ENCODE peak calls at places on chromosomes 11 and 22, in eight cellular contexts. V, G, F, W, S, Y, R and A are unnamed samples.

GRCh38 chr11:120061761-120062560 is 76.0 kb downstream of the TRIM29 start:
- DNase-seq in V (no peak), G (no peak), F (peak), W (no peak), S (peak), Y (peak), R (no peak), A (no peak)

GRCh38 chr22:25482868-25483639 is 81.4 kb upstream of the GRK3 start:
- DNase-seq in V (no peak), G (no peak), F (no peak), W (no peak), S (no peak), Y (no peak), R (no peak), A (no peak)

GRCh38 chr22:22710719-22711531 is 66.5 kb downstream of the GGTLC2 start:
- DNase-seq in V (peak), G (peak), F (peak), W (no peak), S (peak), Y (peak), R (no peak), A (no peak)

GRCh38 chr11:58575377-58576020 is at the start of gene LPXN:
- DNase-seq in V (no peak), G (peak), F (peak), W (no peak), S (no peak), Y (no peak), R (no peak), A (peak)

GRCh38 chr11:3160252-3161031 is 4.7 kb downstream of the OSBPL5 start:
- DNase-seq in V (no peak), G (no peak), F (peak), W (no peak), S (peak), Y (peak), R (peak), A (no peak)

GRCh38 chr11:95641506-95641905 is 148.1 kb downstream of the FAM76B start:
- DNase-seq in V (no peak), G (peak), F (no peak), W (peak), S (no peak), Y (no peak), R (no peak), A (no peak)

GRCh38 chr11:34640050-34640971 is 19.4 kb downstream of the EHF start:
- DNase-seq in V (peak), G (no peak), F (no peak), W (no peak), S (peak), Y (no peak), R (no peak), A (no peak)

GRCh38 chr11:59191899-59192298 is 20.0 kb downstream of the DTX4 start:
- DNase-seq in V (no peak), G (no peak), F (no peak), W (no peak), S (no peak), Y (no peak), R (no peak), A (no peak)

GRCh38 chr22:27996529-27996925 is 77.5 kb upstream of the PITPNB start:
- DNase-seq in V (no peak), G (no peak), F (no peak), W (no peak), S (no peak), Y (no peak), R (no peak), A (no peak)

GRCh38 chr22:29817724-29818123 is 20.4 kb downstream of the ASCC2 start:
- DNase-seq in V (no peak), G (no peak), F (no peak), W (no peak), S (no peak), Y (no peak), R (no peak), A (no peak)

GRCh38 chr22:37275134-37275533 is 7.2 kb upstream of the CYTH4 start:
- DNase-seq in V (no peak), G (no peak), F (no peak), W (no peak), S (no peak), Y (no peak), R (no peak), A (no peak)

GRCh38 chr11:94769897-94770296 is 1.7 kb downstream of the AMOTL1 start:
- DNase-seq in V (no peak), G (no peak), F (no peak), W (no peak), S (no peak), Y (no peak), R (no peak), A (no peak)

GRCh38 chr11:91653091-91653754 is 571.4 kb upstream of the FAT3 start:
- DNase-seq in V (no peak), G (no peak), F (no peak), W (no peak), S (no peak), Y (no peak), R (no peak), A (no peak)

GRCh38 chr11:85822814-85823213 is 11.9 kb upstream of the SYTL2 start:
- DNase-seq in V (no peak), G (no peak), F (peak), W (no peak), S (no peak), Y (no peak), R (no peak), A (no peak)

GRCh38 chr22:31046591-31047226 is 34.4 kb upstream of the SMTN start:
- DNase-seq in V (no peak), G (no peak), F (no peak), W (no peak), S (peak), Y (peak), R (no peak), A (no peak)

GRCh38 chr22:19011075-19011474 is 75.0 kb upstream of the PRODH start:
- DNase-seq in V (no peak), G (no peak), F (no peak), W (no peak), S (no peak), Y (no peak), R (no peak), A (no peak)

GRCh38 chr22:37546436-37547248 is 13.6 kb upstream of the CDC42EP1 start:
- DNase-seq in V (no peak), G (no peak), F (peak), W (no peak), S (peak), Y (peak), R (no peak), A (no peak)

GRCh38 chr11:115333951-115334350 is 170.3 kb downstream of the CADM1 start:
- DNase-seq in V (no peak), G (no peak), F (no peak), W (no peak), S (no peak), Y (no peak), R (no peak), A (no peak)

GRCh38 chr11:120578591-120579154 is 67.1 kb downstream of the GRIK4 start:
- DNase-seq in V (no peak), G (no peak), F (no peak), W (no peak), S (no peak), Y (no peak), R (no peak), A (no peak)

GRCh38 chr11:3222003-3222855 is 3.6 kb upstream of the MRGPRG start:
- DNase-seq in V (no peak), G (no peak), F (no peak), W (no peak), S (peak), Y (no peak), R (no peak), A (no peak)

GRCh38 chr11:32015435-32015834 is 75.4 kb upstream of the RCN1 start:
- DNase-seq in V (no peak), G (no peak), F (no peak), W (no peak), S (no peak), Y (no peak), R (no peak), A (no peak)

GRCh38 chr22:20606784-20607128 is 99.3 kb downstream of the MED15 start:
- DNase-seq in V (no peak), G (no peak), F (no peak), W (no peak), S (no peak), Y (no peak), R (no peak), A (no peak)

GRCh38 chr22:27391092-27391770 is 410.3 kb downstream of the MN1 start:
- DNase-seq in V (no peak), G (no peak), F (peak), W (no peak), S (no peak), Y (peak), R (no peak), A (no peak)

GRCh38 chr11:7272373-7272772 is 20.7 kb downstream of the SYT9 start:
- DNase-seq in V (no peak), G (no peak), F (no peak), W (no peak), S (no peak), Y (peak), R (no peak), A (no peak)

DNA sequence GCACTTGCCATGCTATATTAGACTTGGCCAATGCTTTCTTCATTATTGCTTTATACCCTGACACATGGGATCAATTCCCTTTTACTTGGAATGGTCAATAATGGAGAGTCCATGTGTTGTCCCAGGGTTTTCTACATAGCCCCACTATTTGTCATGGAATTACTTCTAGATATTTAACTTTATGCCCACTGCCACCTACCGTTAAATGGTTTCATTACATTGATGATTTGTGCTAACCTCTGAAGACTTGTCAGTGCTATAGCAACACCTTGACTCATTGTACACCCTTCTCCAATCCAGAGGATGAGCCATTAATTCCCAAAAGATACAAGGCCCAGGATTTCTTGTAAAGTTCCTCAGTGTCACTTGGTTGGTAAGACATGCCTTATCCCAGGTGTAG is 31.4 kb upstream of the SLC22A25 start:
- DNase-seq in V (peak), G (no peak), F (no peak), W (no peak), S (no peak), Y (peak), R (peak), A (no peak)
- TF ChIP-seq CTCF in V (peak), G (no peak), F (no peak), W (no peak), S (no peak), Y (peak), R (peak), A (no peak)

GRCh38 chr11:1754376-1755150 is 4.2 kb upstream of the IFITM10 start:
- DNase-seq in V (no peak), G (no peak), F (no peak), W (no peak), S (no peak), Y (no peak), R (no peak), A (no peak)

GRCh38 chr11:1755344-1756023 is 5.1 kb upstream of the IFITM10 start:
- DNase-seq in V (no peak), G (no peak), F (no peak), W (no peak), S (no peak), Y (no peak), R (no peak), A (no peak)

GRCh38 chr11:1751999-1752906 is 1.9 kb upstream of the IFITM10 start:
- DNase-seq in V (no peak), G (no peak), F (no peak), W (no peak), S (no peak), Y (no peak), R (no peak), A (no peak)

GRCh38 chr11:1752907-1753425 is 2.6 kb upstream of the IFITM10 start:
- DNase-seq in V (no peak), G (no peak), F (no peak), W (no peak), S (no peak), Y (no peak), R (no peak), A (no peak)

GRCh38 chr11:1753426-1754305 is 3.3 kb upstream of the IFITM10 start:
- DNase-seq in V (no peak), G (no peak), F (no peak), W (no peak), S (no peak), Y (no peak), R (no peak), A (no peak)
- H3K4me2 ChIP-seq in V (no peak), G (no peak), F (no peak), W (no peak), S (no peak), Y (no peak), R (no peak), A (no peak)

GRCh38 chr11:72015511-72016061 is 16.9 kb downstream of the IL18BP start:
- DNase-seq in V (peak), G (no peak), F (peak), W (no peak), S (peak), Y (peak), R (no peak), A (no peak)
- TF ChIP-seq CTCF in V (peak), G (peak), F (peak), W (peak), S (peak), Y (peak), R (peak), A (peak)

GRCh38 chr22:44838316-44839016 is 86.1 kb downstream of the ARHGAP8 start:
- DNase-seq in V (no peak), G (no peak), F (no peak), W (no peak), S (no peak), Y (no peak), R (no peak), A (no peak)

GRCh38 chr22:44839061-44839460 is 86.7 kb downstream of the ARHGAP8 start:
- DNase-seq in V (no peak), G (no peak), F (no peak), W (no peak), S (no peak), Y (no peak), R (no peak), A (no peak)

GRCh38 chr22:44840611-44841322 is 88.4 kb downstream of the ARHGAP8 start:
- DNase-seq in V (no peak), G (no peak), F (no peak), W (no peak), S (no peak), Y (no peak), R (no peak), A (no peak)

GRCh38 chr22:44837481-44837880 is 85.1 kb downstream of the ARHGAP8 start:
- DNase-seq in V (no peak), G (no peak), F (no peak), W (no peak), S (no peak), Y (peak), R (no peak), A (no peak)

GRCh38 chr22:44839721-44840120 is 87.3 kb downstream of the ARHGAP8 start:
- DNase-seq in V (no peak), G (no peak), F (no peak), W (no peak), S (no peak), Y (no peak), R (no peak), A (no peak)
- H3K4me2 ChIP-seq in V (no peak), G (no peak), F (no peak), W (no peak), S (no peak), Y (no peak), R (no peak), A (no peak)

DNA sequence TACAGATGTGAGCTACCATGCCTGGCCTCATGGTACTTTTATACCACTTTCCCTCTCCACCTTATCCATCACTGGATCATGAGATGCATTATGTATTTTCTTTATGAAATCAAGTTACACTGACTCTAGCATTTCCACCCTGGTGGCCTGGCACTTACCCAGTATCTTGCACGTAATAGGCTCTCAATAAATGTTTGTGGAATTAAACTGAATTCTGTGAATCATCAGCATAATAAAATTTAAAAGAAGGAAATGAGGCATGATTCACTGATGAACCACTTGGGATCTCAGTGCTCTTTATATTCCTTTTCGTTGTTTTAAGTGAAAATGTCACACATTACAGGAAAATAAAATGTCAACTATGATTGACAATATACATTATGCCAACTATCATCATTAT is 25.1 kb downstream of the ADM start:
- DNase-seq in V (peak), G (no peak), F (peak), W (no peak), S (no peak), Y (no peak), R (no peak), A (no peak)
- TF ChIP-seq CTCF in V (no peak), G (no peak), F (no peak), W (no peak), S (no peak), Y (no peak), R (no peak), A (no peak)

GRCh38 chr11:66292543-66293332 is 1.0 kb downstream of the TMEM151A start:
- DNase-seq in V (no peak), G (no peak), F (no peak), W (no peak), S (no peak), Y (no peak), R (no peak), A (no peak)

GRCh38 chr11:66291303-66291705 is 390 bp upstream of the TMEM151A start:
- DNase-seq in V (no peak), G (no peak), F (no peak), W (no peak), S (no peak), Y (no peak), R (no peak), A (no peak)

GRCh38 chr11:66293352-66293751 is 1.7 kb downstream of the TMEM151A start:
- DNase-seq in V (no peak), G (no peak), F (no peak), W (no peak), S (no peak), Y (no peak), R (no peak), A (no peak)

GRCh38 chr11:66290332-66290629 is 1.3 kb upstream of the YIF1A start:
- DNase-seq in V (no peak), G (no peak), F (no peak), W (no peak), S (no peak), Y (no peak), R (no peak), A (no peak)

GRCh38 chr11:66291706-66292542 is at the start of gene TMEM151A:
- DNase-seq in V (no peak), G (no peak), F (no peak), W (no peak), S (no peak), Y (peak), R (no peak), A (no peak)
- H3K4me2 ChIP-seq in V (peak), G (peak), F (peak), W (no peak), S (peak), Y (peak), R (peak), A (peak)

DNA sequence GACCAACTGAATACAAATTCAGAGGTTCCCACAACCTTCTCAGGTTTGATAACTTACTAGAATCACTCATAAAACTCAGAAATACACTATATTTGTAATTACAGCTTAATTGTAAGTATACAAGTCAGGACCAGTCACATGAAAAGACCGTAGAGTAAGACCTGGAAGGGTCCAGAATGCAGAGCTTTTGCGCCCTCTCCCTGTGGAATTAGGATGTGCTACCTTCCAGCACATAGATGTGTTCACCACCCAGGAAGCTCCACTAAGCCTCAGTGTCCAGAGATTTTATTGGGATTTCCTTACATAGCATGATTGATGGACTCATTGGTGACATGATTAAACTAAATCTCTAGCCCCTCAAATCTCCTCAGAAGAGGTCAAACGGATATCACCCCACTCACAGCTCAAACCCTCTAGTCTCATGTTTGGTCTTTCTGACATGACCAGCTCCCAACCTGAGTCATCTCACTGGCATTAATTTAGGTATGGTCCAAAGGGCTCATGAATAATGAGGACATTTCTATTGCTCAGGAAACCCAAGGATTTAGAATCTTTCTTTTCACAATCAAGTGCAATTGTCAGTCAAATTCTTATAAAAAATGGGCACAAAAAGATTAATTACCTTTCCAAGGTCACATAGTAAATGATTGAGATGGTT is 77.2 kb upstream of the UBASH3B start:
- DNase-seq in V (peak), G (no peak), F (peak), W (no peak), S (no peak), Y (peak), R (no peak), A (no peak)
- TF ChIP-seq CTCF in V (no peak), G (peak), F (no peak), W (peak), S (peak), Y (peak), R (peak), A (no peak)

GRCh38 chr11:57358991-57359390 is 20.8 kb downstream of the P2RX3 start:
- DNase-seq in V (no peak), G (no peak), F (no peak), W (no peak), S (no peak), Y (no peak), R (no peak), A (no peak)

GRCh38 chr11:57357827-57358226 is 19.7 kb downstream of the P2RX3 start:
- DNase-seq in V (no peak), G (no peak), F (no peak), W (no peak), S (no peak), Y (no peak), R (no peak), A (no peak)

GRCh38 chr11:57357310-57357709 is 19.2 kb downstream of the P2RX3 start:
- DNase-seq in V (no peak), G (no peak), F (no peak), W (no peak), S (no peak), Y (no peak), R (no peak), A (no peak)

GRCh38 chr11:57359396-57359795 is 21.2 kb downstream of the P2RX3 start:
- DNase-seq in V (no peak), G (no peak), F (no peak), W (no peak), S (no peak), Y (no peak), R (no peak), A (no peak)

DNA sequence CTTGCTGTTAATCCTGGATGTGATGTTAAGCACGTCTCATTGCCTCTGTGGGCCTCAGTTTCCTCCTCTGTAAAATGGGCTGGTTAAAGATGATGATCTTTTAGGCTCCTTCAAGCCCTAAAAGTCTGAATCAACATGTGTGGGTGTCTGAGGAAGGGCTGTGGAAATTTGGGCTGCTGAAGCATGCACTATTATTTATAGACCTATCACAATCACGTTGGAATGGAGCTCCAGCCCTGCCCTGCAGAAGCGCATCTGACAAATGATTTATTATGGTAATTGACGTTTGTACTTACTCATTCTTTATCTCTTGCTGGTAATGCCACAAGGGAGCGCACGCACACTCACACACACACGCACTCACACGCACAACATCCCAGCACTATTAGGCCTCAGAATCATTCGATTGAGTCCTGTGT is 20.4 kb downstream of the P2RX3 start:
- DNase-seq in V (peak), G (no peak), F (peak), W (no peak), S (no peak), Y (no peak), R (no peak), A (no peak)
- H3K4me2 ChIP-seq in V (peak), G (no peak), F (no peak), W (no peak), S (no peak), Y (no peak), R (no peak), A (no peak)